ENCODE peak calls at places on chromosomes 6 and 20, in six cellular contexts. H is HCT116, Y is heart left ventricle, X is A549, M is NB4, S is sigmoid colon. E is an unnamed sample.
A peak's percentile ranks its signal among the peaks of the same experiment; 100 is the strongest.

GRCh38 chr6:138972226-138972665 is 15.8 kb downstream of the REPS1 start:
- DNase-seq in S (no peak), Y (no peak), M (no peak), X (no peak), H (no peak), E (no peak)

GRCh38 chr6:91509711-91510110 is 922.8 kb upstream of the MAP3K7 start:
- DNase-seq in Y (no peak), X (no peak), M (no peak), H (no peak), S (no peak), E (no peak)

GRCh38 chr20:33175123-33175522 is 7.2 kb downstream of the BPIFA2 start:
- DNase-seq in Y (no peak), H (no peak), M (no peak), X (no peak), S (no peak), E (no peak)

GRCh38 chr6:116444575-116444974 is 16.6 kb upstream of the CALHM6 start:
- DNase-seq in X (no peak), Y (no peak), H (no peak), M (no peak), S (no peak), E (no peak)

GRCh38 chr6:85644374-85644762 is 1.7 kb upstream of the SYNCRIP start:
- DNase-seq in S (no peak), Y (no peak), M (peak; percentile 44), H (no peak), X (no peak), E (no peak)

GRCh38 chr20:56249244-56249955 is 868 bp downstream of the MC3R start:
- DNase-seq in Y (no peak), X (peak; percentile 4), M (peak; percentile 62), H (peak; percentile 13), S (no peak), E (no peak)

GRCh38 chr6:64831680-64832079 is 875.3 kb downstream of the EYS start:
- DNase-seq in X (no peak), H (no peak), Y (no peak), S (no peak), M (no peak), E (no peak)

GRCh38 chr20:47202765-47203667 is 153.5 kb downstream of the ZMYND8 start:
- DNase-seq in Y (no peak), M (peak; percentile 28), S (no peak), H (no peak), X (no peak), E (no peak)

GRCh38 chr20:49999329-49999728 is 16.5 kb downstream of the SNAI1 start:
- DNase-seq in Y (no peak), H (no peak), X (no peak), S (no peak), M (peak; percentile 55), E (no peak)

GRCh38 chr6:166850677-166851076 is 105.7 kb downstream of the RNASET2 start:
- DNase-seq in Y (no peak), M (no peak), H (no peak), S (no peak), X (no peak), E (no peak)

GRCh38 chr6:100217641-100218040 is 223.6 kb upstream of the MCHR2 start:
- DNase-seq in S (no peak), X (no peak), Y (no peak), H (no peak), M (no peak), E (no peak)

GRCh38 chr6:153511896-153512496 is 380.9 kb upstream of the RGS17 start:
- DNase-seq in M (peak; percentile 54), Y (no peak), S (no peak), X (peak; percentile 6), H (peak; percentile 8), E (peak; percentile 2)

GRCh38 chr6:68777956-68778355 is 142.9 kb downstream of the ADGRB3 start:
- DNase-seq in M (no peak), X (no peak), H (no peak), Y (peak; percentile 17), S (no peak), E (no peak)

GRCh38 chr6:143441680-143442359 is 8.7 kb downstream of the ADAT2 start:
- DNase-seq in M (no peak), H (no peak), Y (no peak), X (no peak), S (no peak), E (no peak)

GRCh38 chr6:21906826-21907225 is 313.3 kb downstream of the SOX4 start:
- DNase-seq in M (no peak), Y (no peak), S (no peak), X (no peak), H (no peak), E (no peak)

GRCh38 chr6:158353851-158354508 is 41.7 kb downstream of the TULP4 start:
- DNase-seq in H (no peak), X (no peak), S (no peak), Y (no peak), M (no peak), E (no peak)

GRCh38 chr20:63513207-63513606 is 7.4 kb upstream of the PPDPF start:
- DNase-seq in S (no peak), H (no peak), X (no peak), Y (no peak), M (no peak), E (no peak)

GRCh38 chr20:53547664-53548239 is 45.9 kb downstream of the ZNF217 start:
- DNase-seq in Y (peak; percentile 27), X (peak; percentile 75), H (peak; percentile 42), S (peak; percentile 50), M (peak; percentile 76), E (peak; percentile 38)

GRCh38 chr20:50029697-50030428 is 47.1 kb downstream of the SNAI1 start:
- DNase-seq in Y (peak; percentile 49), H (no peak), X (peak; percentile 78), S (peak; percentile 76), M (peak; percentile 65), E (peak; percentile 88)

GRCh38 chr6:91590191-91590590 is 1003.3 kb upstream of the MAP3K7 start:
- DNase-seq in M (no peak), H (no peak), Y (no peak), S (no peak), X (no peak), E (no peak)

GRCh38 chr6:125821825-125822281 is 31.1 kb downstream of the NCOA7 start:
- DNase-seq in H (no peak), Y (no peak), M (no peak), S (no peak), X (no peak), E (no peak)

GRCh38 chr20:24502184-24502583 is 32.8 kb downstream of the SYNDIG1 start:
- DNase-seq in H (no peak), M (no peak), S (peak; percentile 77), X (peak; percentile 47), Y (no peak), E (peak; percentile 28)

DNA sequence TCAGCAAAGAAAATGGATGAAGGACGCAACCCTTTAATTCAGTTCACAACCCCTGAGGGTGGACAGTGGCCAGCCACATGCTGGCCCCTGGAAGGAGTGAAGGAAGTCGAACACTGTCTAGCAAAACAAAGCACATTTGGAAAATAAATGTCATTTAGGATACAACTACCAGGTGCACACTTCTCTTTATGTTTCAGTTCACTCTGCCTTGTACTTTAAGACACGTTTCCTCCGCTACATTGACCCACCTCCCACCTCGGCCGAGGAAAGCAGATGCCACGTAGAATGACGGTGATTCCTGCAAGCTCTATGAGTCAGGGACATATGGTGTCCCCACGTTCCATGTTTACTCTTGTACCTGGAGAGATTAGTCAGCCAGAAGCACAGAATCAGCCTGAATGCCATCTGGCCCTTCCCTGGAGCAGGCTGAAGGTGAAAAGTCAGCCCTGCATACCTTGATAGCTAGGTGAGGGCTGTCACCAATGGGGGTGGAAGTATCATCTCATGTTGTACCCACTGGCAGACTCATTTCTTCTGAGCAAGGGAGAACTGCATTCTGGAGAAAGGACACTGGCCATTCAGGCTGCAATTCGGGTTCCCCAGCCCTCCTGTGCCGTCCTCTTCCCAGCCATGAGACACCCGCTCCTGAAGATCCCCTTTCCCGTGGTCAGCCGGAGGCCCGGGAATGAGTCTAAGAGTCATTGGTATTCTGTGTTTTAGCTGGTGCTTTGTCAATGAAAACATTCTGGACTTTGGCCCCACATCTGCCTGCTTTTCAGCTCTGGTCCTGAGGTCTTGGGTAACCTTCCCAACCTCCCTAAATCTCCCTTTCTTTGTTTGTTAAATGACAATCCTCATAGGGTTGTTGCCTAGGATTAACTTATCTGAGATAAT is 60.6 kb downstream of the FOXA2 start:
- DNase-seq in Y (no peak), M (no peak), S (no peak), H (no peak), X (no peak), E (no peak)
- TF ChIP-seq POLR2A in Y (no peak), M (no peak), S (no peak), H (no peak), X (no peak), E (no peak)

DNA sequence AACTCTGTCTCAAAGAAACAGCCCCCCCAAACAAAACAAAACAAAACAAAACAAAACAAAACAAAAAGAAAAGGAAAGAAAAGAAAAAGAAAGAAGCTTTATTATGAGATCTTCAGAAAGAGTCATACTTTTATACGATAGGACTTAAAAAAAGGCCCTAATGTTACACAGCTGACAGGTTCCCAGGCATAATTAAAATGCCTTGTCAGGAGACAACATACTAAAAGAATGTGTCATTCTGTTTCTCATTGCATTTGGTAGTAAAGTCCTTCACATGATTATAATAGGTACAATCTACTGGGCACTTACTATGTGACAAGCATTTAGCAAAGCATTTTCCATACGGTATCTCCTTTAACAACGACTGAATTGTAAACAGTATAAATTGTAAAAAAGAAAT is 36.4 kb upstream of the RPN2 start:
- DNase-seq in M (no peak), S (no peak), Y (no peak), X (no peak), H (no peak), E (peak; percentile 28)
- TF ChIP-seq POLR2A in M (no peak), S (no peak), Y (no peak), X (no peak), H (no peak), E (no peak)

DNA sequence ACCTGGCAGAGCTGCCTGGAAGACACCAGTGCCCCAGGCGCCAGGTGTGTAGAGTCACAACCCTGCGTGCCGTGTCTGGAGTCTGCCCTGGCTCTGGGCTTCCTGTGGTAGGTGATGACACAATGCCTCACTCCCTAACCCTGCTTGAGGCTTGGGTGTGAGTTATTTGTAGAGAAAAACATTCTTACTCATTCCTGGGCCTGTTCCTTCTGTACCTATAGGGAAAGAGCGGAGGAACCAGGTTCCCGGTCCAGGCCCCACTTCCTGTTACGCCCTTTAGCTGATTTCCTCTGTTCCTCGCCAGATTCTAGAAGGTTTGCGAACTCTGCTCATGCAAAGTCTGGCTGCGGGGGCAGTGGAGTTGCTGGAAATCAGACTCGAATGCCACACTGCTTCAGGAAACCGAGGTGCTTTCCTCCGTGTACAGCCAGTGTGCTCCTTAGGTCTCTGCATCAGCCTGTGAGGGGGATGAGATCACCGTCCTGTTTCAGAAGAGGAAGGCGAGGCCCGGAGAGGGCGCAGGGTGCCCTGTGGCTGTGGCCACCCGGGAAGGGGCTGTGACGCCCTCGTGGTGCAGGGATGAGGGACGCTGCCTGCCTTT is 67.1 kb upstream of the DUSP22 start:
- DNase-seq in Y (no peak), M (peak; percentile 88), S (no peak), X (no peak), H (no peak), E (no peak)
- TF ChIP-seq POLR2A in Y (no peak), M (no peak), S (no peak), X (no peak), H (no peak), E (no peak)

GRCh38 chr6:27687154-27688013 is 214.5 kb upstream of the ZNF184 start:
- DNase-seq in S (peak; percentile 79), M (peak; percentile 95), X (no peak), Y (peak; percentile 49), H (peak; percentile 79), E (peak; percentile 55)
- TF ChIP-seq POLR2A in S (no peak), M (no peak), X (no peak), Y (no peak), H (no peak), E (no peak)

GRCh38 chr6:136067731-136068341 is 182.3 kb downstream of the MTFR2 start:
- DNase-seq in S (no peak), M (no peak), H (peak; percentile 66), Y (no peak), X (no peak), E (no peak)
- TF ChIP-seq POLR2A in S (no peak), M (no peak), H (no peak), Y (no peak), X (no peak), E (no peak)

E was measured in H54.